ENCODE peak calls at places on chromosome 20, in four cellular contexts. D, K, V and Q are unnamed samples.
A peak's percentile ranks its signal among the peaks of the same experiment; 100 is the strongest.

GRCh38 chr20:35576816-35577215 is 34.9 kb downstream of the ERGIC3 start:
- DNase-seq in K (no peak), V (no peak), D (no peak), Q (no peak)

GRCh38 chr20:37226889-37227288 is 34.7 kb downstream of the GHRH start:
- DNase-seq in V (no peak), K (peak; percentile 21), D (no peak), Q (no peak)

GRCh38 chr20:47887477-47888080 is 102.3 kb upstream of the SULF2 start:
- DNase-seq in V (no peak), D (no peak), K (no peak), Q (no peak)

GRCh38 chr20:36497856-36498255 is 43.5 kb upstream of the MYL9 start:
- DNase-seq in D (no peak), K (no peak), V (no peak), Q (no peak)

GRCh38 chr20:44700306-44700705 is 14.9 kb upstream of the CCN5 start:
- DNase-seq in V (no peak), K (no peak), D (no peak), Q (no peak)

GRCh38 chr20:50450961-50451752 is 59.0 kb upstream of the PTPN1 start:
- DNase-seq in D (peak; percentile 54), V (peak; percentile 86), K (peak; percentile 46), Q (peak; percentile 83)

GRCh38 chr20:44571367-44571766 is 11.0 kb upstream of the PKIG start:
- DNase-seq in D (no peak), K (no peak), V (no peak), Q (no peak)

GRCh38 chr20:48444249-48444648 is 383.6 kb downstream of the PREX1 start:
- DNase-seq in K (no peak), D (no peak), V (no peak), Q (no peak)

GRCh38 chr20:62066983-62067433 is 1.3 kb upstream of the TAF4 start:
- DNase-seq in V (peak; percentile 50), K (no peak), D (no peak), Q (no peak)

GRCh38 chr20:10521068-10521834 is 86.1 kb downstream of the SLX4IP start:
- DNase-seq in D (no peak), V (no peak), K (peak; percentile 89), Q (no peak)

GRCh38 chr20:37516697-37517370 is 4.2 kb upstream of the NNAT start:
- DNase-seq in D (no peak), V (peak; percentile 24), K (peak; percentile 93), Q (no peak)

GRCh38 chr20:47535088-47535487 is 33.4 kb downstream of the NCOA3 start:
- DNase-seq in D (no peak), V (no peak), K (no peak), Q (no peak)

GRCh38 chr20:12030470-12030869 is 112.8 kb downstream of the BTBD3 start:
- DNase-seq in K (no peak), D (no peak), V (peak; percentile 46), Q (no peak)

GRCh38 chr20:63132131-63132714 is 83.7 kb downstream of the YTHDF1 start:
- DNase-seq in K (no peak), V (peak; percentile 15), D (no peak), Q (peak; percentile 28)

GRCh38 chr20:41631826-41632225 is 13.6 kb upstream of the CHD6 start:
- DNase-seq in K (peak; percentile 35), V (no peak), D (no peak), Q (peak; percentile 50)

GRCh38 chr20:2756056-2756611 is 44.3 kb downstream of the CPXM1 start:
- DNase-seq in D (peak; percentile 50), K (peak; percentile 51), V (no peak), Q (no peak)

GRCh38 chr20:58312836-58313235 is 3.3 kb downstream of the RAB22A start:
- DNase-seq in K (no peak), V (no peak), D (no peak), Q (no peak)

GRCh38 chr20:34249291-34249690 is 8.1 kb downstream of the ASIP start:
- DNase-seq in D (no peak), V (peak; percentile 26), K (peak; percentile 71), Q (peak; percentile 70)

GRCh38 chr20:50386641-50386960 is 123.6 kb upstream of the PTPN1 start:
- DNase-seq in K (no peak), V (no peak), D (no peak), Q (no peak)

GRCh38 chr20:9040874-9041524 is 27.9 kb upstream of the PLCB4 start:
- DNase-seq in V (no peak), D (no peak), K (peak; percentile 86), Q (no peak)

GRCh38 chr20:20334489-20334888 is 33.4 kb upstream of the INSM1 start:
- DNase-seq in K (no peak), D (no peak), V (no peak), Q (no peak)

GRCh38 chr20:62751551-62752150 is 43.0 kb downstream of the NTSR1 start:
- DNase-seq in K (no peak), V (no peak), D (no peak), Q (peak; percentile 38)

GRCh38 chr20:23160536-23161243 is 74.6 kb upstream of the CD93 start:
- DNase-seq in D (no peak), K (no peak), V (no peak), Q (no peak)

GRCh38 chr20:37943501-37944455 is 40.9 kb downstream of the VSTM2L start:
- DNase-seq in D (no peak), V (peak; percentile 18), K (no peak), Q (no peak)

GRCh38 chr20:2981646-2982045 is 61.8 kb upstream of the GNRH2 start:
- DNase-seq in K (no peak), V (no peak), D (no peak), Q (no peak)

GRCh38 chr20:49846206-49846807 is 33.7 kb downstream of the SLC9A8 start:
- DNase-seq in V (peak; percentile 51), K (peak; percentile 58), D (peak; percentile 35), Q (no peak)

GRCh38 chr20:48157970-48158369 is 372.7 kb upstream of the SULF2 start:
- DNase-seq in K (no peak), D (peak; percentile 42), V (no peak), Q (no peak)

GRCh38 chr20:4740774-4741431 is 19.2 kb downstream of the PRND start:
- DNase-seq in D (peak; percentile 40), K (peak; percentile 38), V (peak; percentile 41), Q (no peak)

GRCh38 chr20:33648396-33649004 is 13.6 kb upstream of the C20orf144 start:
- DNase-seq in D (no peak), V (no peak), K (no peak), Q (no peak)

GRCh38 chr20:19341348-19342053 is 129.1 kb downstream of the SLC24A3 start:
- DNase-seq in K (no peak), V (peak; percentile 64), D (no peak), Q (no peak)

GRCh38 chr20:24350923-24351368 is 118.5 kb upstream of the SYNDIG1 start:
- DNase-seq in V (no peak), D (no peak), K (no peak), Q (no peak)

GRCh38 chr20:1800777-1801176 is 94.4 kb upstream of the SIRPA start:
- DNase-seq in V (no peak), K (peak; percentile 56), D (no peak), Q (no peak)

GRCh38 chr20:18989736-18990474 is 176.3 kb downstream of the SCP2D1 start:
- DNase-seq in D (no peak), V (no peak), K (no peak), Q (no peak)

GRCh38 chr20:62835931-62836861 is 19.3 kb downstream of the COL9A3 start:
- DNase-seq in V (no peak), K (peak; percentile 50), D (no peak), Q (peak; percentile 34)

DNA sequence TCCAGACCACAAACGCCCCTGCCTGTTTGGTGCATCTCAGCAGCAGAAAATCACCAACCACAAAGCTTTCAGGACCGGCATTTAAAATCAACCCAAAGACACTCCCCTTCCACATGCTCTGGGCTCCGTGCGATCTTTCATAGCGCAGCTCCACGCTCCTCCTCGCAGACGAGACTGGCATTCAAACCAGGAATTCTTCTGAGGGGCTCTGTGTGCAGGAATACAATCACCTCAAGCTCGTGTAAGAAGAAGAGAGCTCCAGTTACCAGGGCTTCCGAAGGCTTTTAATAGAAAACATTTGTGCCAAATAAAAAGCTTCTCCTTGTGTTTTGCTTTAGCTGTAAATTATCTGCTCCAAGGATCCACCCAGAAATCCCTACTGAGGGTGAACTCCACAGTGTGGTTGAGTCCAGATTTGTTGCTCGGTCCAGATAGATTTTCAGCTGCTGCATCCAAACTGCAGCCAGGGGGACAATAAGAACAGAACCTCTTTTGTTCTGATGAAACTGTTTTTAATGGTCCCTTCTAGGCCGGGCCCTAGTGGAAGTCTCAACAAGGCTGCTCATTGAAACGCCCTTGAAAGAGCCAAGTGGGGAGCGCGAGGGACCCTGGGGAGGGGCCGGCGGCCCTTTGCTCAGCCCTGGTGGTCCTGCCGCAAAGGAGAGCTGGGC is 16.4 kb upstream of the BMP7 start:
- DNase-seq in V (no peak), D (no peak), K (no peak), Q (no peak)
- TF ChIP-seq CTCF in V (no peak), D (no peak), K (no peak), Q (no peak)

DNA sequence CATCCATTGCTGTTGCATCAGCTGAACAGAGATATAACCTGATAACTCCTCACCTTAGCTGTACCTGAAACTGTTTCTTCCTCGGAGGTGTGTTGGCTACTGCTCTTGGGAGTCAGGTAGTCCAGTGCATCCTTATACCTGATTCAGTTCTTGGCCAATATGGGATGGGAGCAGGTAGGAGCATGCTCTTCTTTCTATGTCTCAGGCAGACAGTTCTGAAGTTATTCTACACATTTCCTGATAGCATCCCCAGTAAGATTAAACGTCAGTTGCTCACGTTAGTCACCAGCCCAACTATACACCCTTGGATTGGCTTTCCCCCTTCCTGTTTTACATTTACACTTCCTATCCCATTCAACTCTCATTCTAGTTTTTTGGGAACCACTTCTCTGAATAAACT is 244.3 kb upstream of the FLRT3 start:
- DNase-seq in D (no peak), K (no peak), V (no peak), Q (no peak)
- TF ChIP-seq CTCF in D (no peak), K (no peak), V (no peak), Q (no peak)

DNA sequence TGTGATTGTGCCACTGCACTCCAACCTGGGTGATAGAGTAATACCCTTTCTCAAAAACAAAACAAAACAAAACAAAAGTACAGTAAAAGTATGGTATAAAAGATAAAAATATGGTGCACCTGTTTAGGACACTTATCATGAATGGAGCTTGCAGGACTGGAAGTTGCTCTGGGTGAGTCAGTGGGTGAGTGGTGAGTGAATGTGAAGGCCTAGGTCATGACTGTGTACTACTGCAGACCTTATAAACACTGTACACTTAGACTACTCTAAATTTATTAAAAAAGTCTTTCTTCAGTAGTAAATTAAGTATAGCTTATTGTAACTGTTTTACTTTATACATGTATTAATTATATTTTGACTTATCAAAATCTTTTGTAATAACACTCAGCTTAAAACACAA is 46.0 kb downstream of the ZFP64 start:
- DNase-seq in D (no peak), V (no peak), K (peak; percentile 28), Q (no peak)
- TF ChIP-seq CTCF in D (no peak), V (no peak), K (no peak), Q (no peak)

DNA sequence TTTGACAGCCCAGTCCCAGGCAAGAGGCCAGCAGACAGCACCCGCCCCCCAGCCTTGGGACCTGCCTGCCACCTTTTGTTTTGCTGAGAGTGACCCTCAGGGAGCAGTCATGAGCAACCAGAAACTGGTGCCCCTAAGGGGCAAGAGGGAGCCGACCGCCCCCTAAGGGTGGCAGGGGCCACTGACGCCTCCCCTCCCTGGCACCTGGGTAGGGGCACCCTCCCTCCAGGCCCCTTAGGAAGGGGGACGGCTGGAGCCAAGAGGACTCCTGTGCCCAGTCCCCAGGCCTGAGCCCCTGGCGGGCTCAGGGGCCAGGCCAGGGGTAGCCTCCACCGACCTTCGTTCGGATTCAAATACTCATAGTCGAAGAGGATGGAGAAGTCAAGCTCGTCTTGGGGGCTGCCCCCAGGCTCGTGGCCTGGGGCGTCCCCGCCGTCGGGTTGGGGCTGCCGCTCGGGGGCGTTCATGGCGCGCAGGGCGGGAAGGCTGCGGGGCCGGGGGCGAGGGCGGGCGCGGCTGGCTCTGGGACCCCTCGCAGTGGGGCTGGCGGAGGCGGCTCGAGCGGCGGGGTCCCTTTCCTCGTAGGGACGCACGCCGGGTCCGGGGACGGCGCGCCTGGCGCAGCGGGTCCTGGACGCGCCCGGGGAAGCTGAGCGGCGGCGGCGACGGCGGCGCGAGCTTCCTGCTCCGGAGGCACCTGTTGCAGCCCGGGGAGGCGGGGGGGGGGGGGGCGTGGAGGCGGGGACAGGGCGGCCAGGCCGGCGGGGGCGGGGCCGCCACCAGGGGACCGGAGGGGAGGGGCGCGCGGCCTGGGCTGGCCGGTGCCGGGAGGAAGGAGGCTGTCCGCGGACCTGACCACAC is at the start of gene NFATC2:
- DNase-seq in K (no peak), V (peak; percentile 68), D (peak; percentile 76), Q (no peak)
- TF ChIP-seq CTCF in K (no peak), V (no peak), D (peak; percentile 73), Q (no peak)